ENCODE peak calls at places on chromosomes 7 and 10, in eight cellular contexts. F is pancreas, U is bronchial epithelial cell, A is Panc1, Q is AG10803, K is left ventricle myocardium inferior, D is HFF-Myc, B is hepatocyte. S is an unnamed sample.
A peak's percentile ranks its signal among the peaks of the same experiment; 100 is the strongest.

GRCh38 chr7:48481235-48481634 is 310.0 kb downstream of the ABCA13 start:
- DNase-seq in D (no peak), A (no peak), K (no peak), F (no peak), Q (no peak), U (no peak), B (no peak), S (no peak)

GRCh38 chr10:6083523-6084475 is 5.0 kb upstream of the RBM17 start:
- DNase-seq in B (no peak), Q (peak; percentile 46), K (no peak), F (no peak), U (peak; percentile 18), D (no peak), A (no peak), S (peak; percentile 33)

GRCh38 chr7:20403356-20403755 is 72.7 kb downstream of the ITGB8 start:
- DNase-seq in U (no peak), K (peak; percentile 65), B (no peak), A (no peak), Q (peak; percentile 74), D (no peak), F (peak; percentile 70), S (peak; percentile 66)

GRCh38 chr10:34492081-34492480 is 323.0 kb downstream of the PARD3 start:
- DNase-seq in F (no peak), B (no peak), A (no peak), D (no peak), Q (no peak), K (no peak), U (peak; percentile 95), S (no peak)

GRCh38 chr7:93551063-93551895 is 23.2 kb downstream of the CALCR start:
- DNase-seq in Q (peak; percentile 66), F (no peak), A (peak; percentile 20), D (peak; percentile 36), K (no peak), B (peak; percentile 72), U (peak; percentile 58), S (peak; percentile 67)

GRCh38 chr10:8811201-8811600 is 756.7 kb downstream of the GATA3 start:
- DNase-seq in B (no peak), Q (no peak), D (no peak), K (no peak), F (no peak), U (no peak), A (no peak), S (no peak)

GRCh38 chr7:30920584-30921539 is 9.2 kb downstream of the AQP1 start:
- DNase-seq in D (no peak), F (peak; percentile 55), A (no peak), Q (peak; percentile 65), K (peak; percentile 72), B (peak; percentile 44), U (no peak), S (peak; percentile 23)

GRCh38 chr10:73899401-73899780 is 11.5 kb upstream of the PLAU start:
- DNase-seq in B (peak; percentile 62), A (no peak), Q (peak; percentile 90), U (peak; percentile 98), F (no peak), K (no peak), D (peak; percentile 89), S (peak; percentile 92)

GRCh38 chr7:106041140-106041717 is 70.9 kb downstream of the SYPL1 start:
- DNase-seq in B (peak; percentile 65), Q (peak; percentile 43), K (no peak), U (no peak), D (no peak), A (peak; percentile 43), F (no peak), S (peak; percentile 45)

GRCh38 chr7:128266891-128267839 is 26.1 kb downstream of the LEP start:
- DNase-seq in A (no peak), D (peak; percentile 31), K (peak; percentile 54), F (no peak), B (peak; percentile 62), Q (peak; percentile 77), U (peak; percentile 83), S (peak; percentile 59)

GRCh38 chr10:131947631-131948347 is 33.9 kb downstream of the BNIP3 start:
- DNase-seq in Q (peak; percentile 75), K (no peak), A (peak; percentile 64), B (no peak), D (peak; percentile 39), F (peak; percentile 32), U (peak; percentile 87), S (peak; percentile 63)

GRCh38 chr7:30635798-30636197 is 41.1 kb downstream of the GARS1 start:
- DNase-seq in U (no peak), Q (no peak), F (no peak), K (no peak), A (no peak), B (no peak), D (no peak), S (no peak)

GRCh38 chr10:118251791-118252190 is 90.3 kb downstream of the FAM204A start:
- DNase-seq in D (no peak), K (no peak), Q (peak; percentile 64), U (peak; percentile 53), B (no peak), F (no peak), A (no peak), S (peak; percentile 38)

GRCh38 chr10:4271193-4271592 is 486.2 kb upstream of the KLF6 start:
- DNase-seq in A (no peak), B (no peak), Q (no peak), D (no peak), K (no peak), U (no peak), F (no peak), S (no peak)

GRCh38 chr10:70324341-70324861 is 40.6 kb upstream of the NPFFR1 start:
- DNase-seq in F (peak; percentile 46), Q (no peak), D (no peak), B (no peak), U (no peak), A (no peak), K (no peak), S (no peak)

GRCh38 chr7:27745064-27745583 is 5.2 kb downstream of the TAX1BP1 start:
- DNase-seq in D (peak; percentile 53), U (peak; percentile 53), A (peak; percentile 42), F (no peak), K (no peak), Q (peak; percentile 79), B (peak; percentile 72), S (peak; percentile 64)

GRCh38 chr10:99661370-99661749 is 2.1 kb downstream of the ENTPD7 start:
- DNase-seq in Q (peak; percentile 89), D (no peak), B (peak; percentile 26), A (peak; percentile 94), K (no peak), U (peak; percentile 99), F (no peak), S (peak; percentile 93)

GRCh38 chr7:156178214-156178613 is 366.0 kb upstream of the SHH start:
- DNase-seq in A (no peak), U (no peak), Q (no peak), B (no peak), F (no peak), D (no peak), K (no peak), S (no peak)

GRCh38 chr7:155644971-155645509 is 579 bp downstream of the RBM33 start:
- DNase-seq in Q (peak; percentile 32), U (no peak), B (peak; percentile 63), D (no peak), F (peak; percentile 59), K (peak; percentile 21), A (no peak), S (peak; percentile 32)

GRCh38 chr7:105664816-105665525 is 83.7 kb upstream of the EFCAB10 start:
- DNase-seq in F (peak; percentile 67), B (peak; percentile 66), A (no peak), D (no peak), U (no peak), Q (peak; percentile 19), K (no peak), S (no peak)

GRCh38 chr10:130749911-130750310 is 561.6 kb downstream of the TCERG1L start:
- DNase-seq in K (no peak), F (no peak), A (no peak), U (no peak), D (no peak), B (no peak), Q (no peak), S (no peak)

GRCh38 chr10:93576888-93577287 is 10.4 kb downstream of the FFAR4 start:
- DNase-seq in K (no peak), D (no peak), B (no peak), F (no peak), U (peak; percentile 34), Q (no peak), A (peak; percentile 27), S (no peak)

GRCh38 chr10:93568105-93568390 is 1.6 kb downstream of the FFAR4 start:
- DNase-seq in Q (no peak), F (no peak), K (peak; percentile 22), U (no peak), B (no peak), D (no peak), A (no peak), S (no peak)

GRCh38 chr10:93570383-93570782 is 3.9 kb downstream of the FFAR4 start:
- DNase-seq in F (no peak), Q (no peak), B (no peak), A (no peak), D (no peak), U (no peak), K (no peak), S (no peak)

GRCh38 chr10:93573051-93573909 is 6.8 kb downstream of the FFAR4 start:
- DNase-seq in A (no peak), F (no peak), K (peak; percentile 20), D (no peak), B (no peak), U (peak; percentile 53), Q (no peak), S (no peak)

DNA sequence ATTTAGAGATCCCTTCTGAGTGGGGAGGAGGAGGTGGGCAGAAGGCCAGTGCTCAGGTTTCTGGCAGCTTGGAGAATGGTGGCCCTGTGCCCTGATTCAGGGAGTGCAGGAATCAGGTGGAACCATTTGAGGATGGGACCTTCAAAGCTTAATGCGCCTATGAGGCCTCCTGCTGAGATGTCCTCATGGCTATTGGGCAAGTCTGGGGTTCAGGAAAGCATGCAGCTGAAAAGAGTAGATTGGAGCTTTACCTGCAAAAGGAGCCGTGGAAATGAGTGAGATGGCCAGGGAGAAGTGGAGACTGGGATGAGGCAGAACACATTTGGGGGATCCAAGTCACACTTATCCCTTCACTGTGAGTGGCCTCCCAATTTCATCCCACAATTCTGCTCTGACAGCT is 6.1 kb downstream of the FFAR4 start:
- DNase-seq in F (no peak), U (no peak), D (no peak), A (no peak), K (no peak), B (no peak), Q (no peak), S (no peak)
- H3K4me3 ChIP-seq in F (no peak overlapping the region), U (no peak overlapping the region), D (no peak overlapping the region), A (no peak overlapping the region), K (no peak overlapping the region), B (no peak overlapping the region), Q (no peak overlapping the region), S (no peak overlapping the region)

GRCh38 chr10:92822964-92823363 is 25.4 kb upstream of the EXOC6 start:
- DNase-seq in U (no peak), A (no peak), K (no peak), B (no peak), F (no peak), D (no peak), Q (no peak), S (no peak)
- TF ChIP-seq CTCF in U (no peak), A (peak; percentile 60), K (peak; percentile 46), B (peak; percentile 17), F (no peak), D (peak; percentile 11), Q (no peak), S (no peak)

GRCh38 chr7:126574838-126575250 is 677.9 kb downstream of the GRM8 start:
- DNase-seq in B (peak; percentile 21), A (peak; percentile 78), Q (no peak), K (no peak), D (no peak), F (no peak), U (peak; percentile 93), S (peak; percentile 8)
- H3K4me3 ChIP-seq in B (no peak overlapping the region), A (no peak overlapping the region), Q (no peak overlapping the region), K (no peak overlapping the region), D (no peak overlapping the region), F (no peak overlapping the region), U (no peak overlapping the region), S (no peak overlapping the region)

GRCh38 chr10:101495324-101495925 is 92.6 kb downstream of the POLL start:
- DNase-seq in U (peak; percentile 29), Q (peak; percentile 9), F (no peak), B (peak; percentile 7), A (peak; percentile 12), K (no peak), D (peak; percentile 19), S (peak; percentile 8)
- TF ChIP-seq CTCF in U (peak; percentile 48), Q (peak; percentile 30), F (no peak), B (peak; percentile 42), A (peak; percentile 81), K (peak; percentile 36), D (peak; percentile 43), S (peak; percentile 25)

S was measured in fibroblast of mammary gland.